ENCODE peak calls at places on chromosomes 6 and 20, in four cellular contexts. E is NCI-H1105; Q is dermis microvascular lymphatic vessel endothelial cell; H is stimulated activated naive B cell treated with anti-CD40 and anti-IgM and Interleukin-4, amounts not matched to agents 10 μg/mL and 1 μg/mL and 100 μg/mL, for 72 hours. P is an unnamed sample.

GRCh38 chr6:21277601-21278043 is 315.9 kb upstream of the SOX4 start:
- DNase-seq in H (no peak), E (no peak), Q (no peak), P (no peak)

GRCh38 chr6:95242560-95242959 is 334.8 kb upstream of the MANEA start:
- DNase-seq in E (no peak), Q (no peak), H (no peak), P (no peak)

GRCh38 chr6:52157301-52157930 is 28.8 kb upstream of the IL17A start:
- DNase-seq in Q (peak; percentile 57), E (no peak), H (peak; percentile 60), P (no peak)

GRCh38 chr6:153602387-153602786 is 436.7 kb upstream of the OPRM1 start:
- DNase-seq in Q (no peak), E (no peak), H (no peak), P (no peak)

GRCh38 chr6:135144678-135145508 is 36.2 kb upstream of the MYB start:
- DNase-seq in Q (peak; percentile 26), H (no peak), E (peak; percentile 10), P (peak; percentile 10)

GRCh38 chr6:146985111-146985510 is 219.1 kb upstream of the STXBP5 start:
- DNase-seq in H (no peak), E (peak; percentile 30), Q (no peak), P (no peak)

GRCh38 chr6:15434263-15434662 is 188.4 kb downstream of the JARID2 start:
- DNase-seq in E (no peak), H (no peak), Q (peak; percentile 59), P (no peak)

GRCh38 chr6:14652536-14652935 is 535.0 kb downstream of the CD83 start:
- DNase-seq in E (no peak), H (no peak), Q (no peak), P (no peak)

GRCh38 chr6:44561062-44561591 is 173.6 kb downstream of the CDC5L start:
- DNase-seq in Q (no peak), E (no peak), H (no peak), P (no peak)

GRCh38 chr6:30821862-30822784 is 62.2 kb upstream of the DDR1 start:
- DNase-seq in E (peak; percentile 35), Q (peak; percentile 69), H (no peak), P (no peak)

GRCh38 chr6:151705994-151706733 is 101.3 kb upstream of the ESR1 start:
- DNase-seq in H (no peak), Q (no peak), E (no peak), P (no peak)

GRCh38 chr20:36273414-36274247 is 32.5 kb upstream of the DLGAP4 start:
- DNase-seq in E (no peak), Q (peak; percentile 52), H (no peak), P (no peak)

GRCh38 chr6:38305995-38306681 is 333.6 kb downstream of the BTBD9 start:
- DNase-seq in E (no peak), Q (no peak), H (no peak), P (no peak)

GRCh38 chr6:86706449-86706848 is 230.9 kb upstream of the HTR1E start:
- DNase-seq in Q (no peak), E (no peak), H (no peak), P (no peak)

GRCh38 chr6:17962436-17963031 is 24.9 kb downstream of the KIF13A start:
- DNase-seq in Q (no peak), H (no peak), E (no peak), P (no peak)

GRCh38 chr20:53934421-53935352 is 135.7 kb downstream of the BCAS1 start:
- DNase-seq in Q (peak; percentile 89), E (no peak), H (no peak), P (no peak)

GRCh38 chr20:45346851-45347250 is 1.4 kb downstream of the SDC4 start:
- DNase-seq in Q (no peak), H (no peak), E (no peak), P (no peak)

GRCh38 chr6:3379482-3380060 is 77.3 kb downstream of the SLC22A23 start:
- DNase-seq in H (no peak), E (no peak), Q (no peak), P (no peak)

GRCh38 chr6:132333639-132334516 is 67.4 kb downstream of the MOXD1 start:
- DNase-seq in Q (peak; percentile 62), E (no peak), H (no peak), P (no peak)